ENCODE peak calls at places on chromosome 13, in seven cellular contexts. J is left lung, N is lower lobe of right lung, V is body of pancreas, A is heart right ventricle, F is colonic mucosa, Q is endothelial cell of umbilical vein. U is an unnamed sample.

GRCh38 chr13:89845874-89846273 is 1501.6 kb upstream of the MIR17HG start:
- DNase-seq in F (no peak), V (no peak), N (no peak), Q (no peak), A (no peak), J (no peak), U (no peak)

GRCh38 chr13:32150794-32151193 is 119.2 kb downstream of the FRY start:
- DNase-seq in A (peak), Q (no peak), J (peak), V (peak), N (no peak), F (peak), U (peak)

GRCh38 chr13:84607614-84608013 is 725.3 kb upstream of the SLITRK1 start:
- DNase-seq in A (no peak), V (no peak), N (no peak), Q (no peak), F (no peak), J (no peak), U (no peak)

GRCh38 chr13:50226515-50227147 is 211.4 kb downstream of the KCNRG start:
- DNase-seq in N (no peak), J (no peak), Q (no peak), F (no peak), V (no peak), A (no peak), U (no peak)

GRCh38 chr13:42047561-42048322 is 706 bp upstream of the DGKH start:
- DNase-seq in F (peak), Q (peak), J (peak), A (peak), N (peak), V (peak), U (peak)

GRCh38 chr13:111046590-111047141 is 68.4 kb upstream of the ARHGEF7 start:
- DNase-seq in N (no peak), Q (no peak), J (no peak), V (no peak), A (peak), F (no peak), U (peak)

GRCh38 chr13:30240608-30241007 is 66.7 kb downstream of the KATNAL1 start:
- DNase-seq in V (no peak), J (no peak), F (no peak), A (no peak), Q (no peak), N (no peak), U (no peak)

GRCh38 chr13:39952244-39953233 is 297.1 kb downstream of the COG6 start:
- DNase-seq in V (peak), F (no peak), A (peak), Q (peak), J (no peak), N (no peak), U (no peak)

GRCh38 chr13:73983109-73983508 is 151.1 kb downstream of the KLF12 start:
- DNase-seq in V (no peak), A (peak), J (no peak), Q (no peak), F (no peak), N (no peak), U (no peak)

GRCh38 chr13:26051231-26052135 is at the start of gene SHISA2:
- DNase-seq in A (no peak), J (peak), F (peak), Q (peak), V (peak), N (peak), U (peak)

GRCh38 chr13:51976890-51977289 is 34.4 kb downstream of the ATP7B start:
- DNase-seq in J (no peak), Q (no peak), F (no peak), A (no peak), N (no peak), V (no peak), U (no peak)

GRCh38 chr13:77584111-77584510 is 48.6 kb downstream of the SCEL start:
- DNase-seq in N (no peak), J (no peak), V (no peak), F (no peak), A (no peak), Q (no peak), U (no peak)

GRCh38 chr13:30796132-30796832 is 60.9 kb downstream of the ALOX5AP start:
- DNase-seq in F (no peak), N (no peak), J (no peak), V (peak), A (no peak), Q (peak), U (no peak)

GRCh38 chr13:105084931-105085330 is 1450.5 kb downstream of the EFNB2 start:
- DNase-seq in Q (no peak), V (no peak), J (no peak), A (no peak), F (no peak), N (no peak), U (no peak)

GRCh38 chr13:113086031-113086750 is 19.4 kb upstream of the F7 start:
- DNase-seq in V (no peak), F (no peak), J (no peak), A (no peak), Q (no peak), N (peak), U (peak)
- TF ChIP-seq CTCF in V (no peak), F (no peak), J (no peak), A (no peak), Q (no peak), N (no peak), U (no peak)

GRCh38 chr13:80469841-80470378 is 129.0 kb upstream of the SPRY2 start:
- DNase-seq in J (peak), Q (peak), N (no peak), V (peak), F (peak), A (peak), U (peak)
- H3K27ac ChIP-seq in J (peak), Q (peak), N (peak), V (peak), F (no peak), A (peak), U (peak)

DNA sequence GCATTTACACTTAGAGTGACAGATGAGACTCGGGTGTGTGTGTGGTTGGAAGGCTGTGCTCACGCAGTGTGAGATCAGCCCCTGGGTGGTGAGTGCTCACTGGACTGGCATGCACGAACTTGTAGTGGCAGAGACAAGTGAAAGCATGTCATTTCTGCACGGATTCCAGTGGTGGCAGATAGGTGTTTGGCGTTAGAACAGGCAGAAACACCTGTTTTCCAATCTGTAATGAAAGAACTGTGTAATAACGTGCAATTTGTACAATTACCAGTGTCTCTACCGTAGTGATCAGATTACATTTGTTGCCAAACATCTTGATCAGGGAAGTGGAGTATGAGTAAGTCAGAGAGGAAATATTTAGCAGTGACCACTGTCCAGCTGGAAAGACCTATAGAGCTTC is 8.2 kb downstream of the LAMP1 start:
- DNase-seq in Q (no peak), V (no peak), F (no peak), J (no peak), N (no peak), A (no peak), U (peak)
- H3K4me3 ChIP-seq in Q (no peak), V (no peak), F (no peak), J (no peak), N (no peak), A (no peak), U (no peak)

GRCh38 chr13:40993987-40994386 is 25.1 kb downstream of the ELF1 start:
- DNase-seq in N (no peak), J (no peak), F (peak), V (peak), A (no peak), Q (no peak), U (no peak)

GRCh38 chr13:40993119-40993518 is 26.0 kb downstream of the ELF1 start:
- DNase-seq in F (no peak), N (no peak), A (no peak), J (no peak), V (peak), Q (no peak), U (no peak)

GRCh38 chr13:40995997-40996396 is 23.1 kb downstream of the ELF1 start:
- DNase-seq in J (no peak), Q (no peak), V (no peak), A (no peak), F (no peak), N (no peak), U (no peak)

GRCh38 chr13:40994581-40995230 is 24.4 kb downstream of the ELF1 start:
- DNase-seq in A (no peak), N (no peak), Q (no peak), F (no peak), J (no peak), V (no peak), U (no peak)

GRCh38 chr13:40992678-40993077 is 26.4 kb downstream of the ELF1 start:
- DNase-seq in A (no peak), V (no peak), F (no peak), Q (peak), N (no peak), J (no peak), U (no peak)
- TF ChIP-seq CTCF in A (no peak), V (peak), F (no peak), Q (no peak), N (no peak), J (no peak), U (no peak)

DNA sequence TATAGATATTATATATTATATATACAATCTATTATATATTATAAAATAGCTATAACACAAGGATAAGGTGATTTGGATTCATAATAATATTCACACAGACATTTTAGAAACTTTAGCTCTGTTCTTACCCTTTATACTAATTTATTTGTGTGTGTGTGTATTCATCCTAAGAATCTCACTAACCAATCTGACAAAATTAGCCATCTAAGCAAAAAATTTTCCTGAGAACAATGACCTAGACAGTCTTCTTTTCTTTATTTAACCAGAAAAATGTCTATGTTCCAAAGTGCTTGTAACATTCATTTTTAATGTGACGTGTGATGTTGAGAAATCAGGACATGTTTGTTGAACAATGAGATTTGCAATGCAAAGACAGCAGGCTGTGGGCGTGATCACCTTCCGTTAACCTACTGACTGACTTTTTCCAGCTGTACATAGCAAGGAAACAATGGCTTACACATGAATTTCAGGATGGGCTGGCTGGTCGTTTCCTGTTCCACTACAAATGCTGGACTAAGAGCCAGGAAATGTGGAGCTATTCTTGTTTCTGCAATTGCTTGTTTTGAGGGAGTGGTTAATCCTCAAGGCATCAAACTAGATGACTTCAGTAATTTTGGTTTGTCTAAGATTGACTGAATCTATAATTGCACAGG is 634.6 kb upstream of the ARGLU1 start:
- DNase-seq in F (no peak), N (no peak), A (peak), V (peak), J (no peak), Q (peak), U (no peak)
- H3K27ac ChIP-seq in F (no peak), N (peak), A (peak), V (peak), J (peak), Q (peak), U (peak)

GRCh38 chr13:112067121-112067741 is at the start of gene SOX1:
- DNase-seq in A (no peak), J (no peak), Q (no peak), F (no peak), V (no peak), N (no peak), U (no peak)
- H3K4me3 ChIP-seq in A (peak), J (peak), Q (no peak), F (peak), V (no peak), N (peak), U (peak)

GRCh38 chr13:79585033-79585432 is 104.1 kb downstream of the NDFIP2 start:
- DNase-seq in J (no peak), F (no peak), A (no peak), V (no peak), N (no peak), Q (no peak), U (no peak)
- TF ChIP-seq CTCF in J (no peak), F (no peak), A (no peak), V (no peak), N (no peak), Q (no peak), U (no peak)

GRCh38 chr13:23797276-23797903 is 91.8 kb downstream of the MIPEP start:
- DNase-seq in A (no peak), Q (no peak), J (no peak), N (no peak), F (no peak), V (no peak), U (no peak)

GRCh38 chr13:23801141-23801540 is 88.1 kb downstream of the MIPEP start:
- DNase-seq in N (no peak), F (no peak), J (no peak), Q (no peak), A (no peak), V (no peak), U (no peak)

GRCh38 chr13:23804166-23804565 is 85.0 kb downstream of the MIPEP start:
- DNase-seq in J (no peak), V (no peak), Q (no peak), F (no peak), N (no peak), A (no peak), U (no peak)

GRCh38 chr13:23796546-23796945 is 92.7 kb downstream of the MIPEP start:
- DNase-seq in N (no peak), Q (no peak), V (no peak), A (no peak), F (no peak), J (no peak), U (no peak)

GRCh38 chr13:23799945-23800344 is 89.3 kb downstream of the MIPEP start:
- DNase-seq in A (no peak), Q (no peak), V (no peak), J (no peak), F (no peak), N (no peak), U (no peak)
- H3K27ac ChIP-seq in A (no peak), Q (no peak), V (no peak), J (no peak), F (no peak), N (peak), U (peak)

GRCh38 chr13:99256283-99256682 is 1.9 kb downstream of the GPR18 start:
- DNase-seq in V (no peak), A (no peak), J (no peak), N (no peak), Q (no peak), F (no peak), U (no peak)
- H3K4me3 ChIP-seq in V (no peak), A (no peak), J (no peak), N (no peak), Q (no peak), F (no peak), U (peak)

GRCh38 chr13:93233997-93234416 is 7.4 kb downstream of the GPC6 start:
- DNase-seq in Q (no peak), J (no peak), V (no peak), A (no peak), F (no peak), N (no peak), U (no peak)
- TF ChIP-seq CTCF in Q (no peak), J (no peak), V (no peak), A (no peak), F (no peak), N (no peak), U (no peak)